ENCODE peak calls at places on chromosomes 2 and 18, in seven cellular contexts. K is prostate gland; D is CD8-positive, alpha-beta T cell; U is choroid plexus epithelial cell; P is ovary; C is pancreas; I is left ventricle myocardium inferior. R is an unnamed sample.

GRCh38 chr2:223884399-223884798 is 47.0 kb upstream of the AP1S3 start:
- DNase-seq in P (no peak), C (no peak), U (no peak), K (no peak), I (no peak), D (no peak), R (no peak)

GRCh38 chr18:5266721-5267120 is 28.8 kb downstream of the ZBTB14 start:
- DNase-seq in I (no peak), P (no peak), D (no peak), K (no peak), U (no peak), C (no peak), R (no peak)

GRCh38 chr2:217360781-217361485 is 501.1 kb upstream of the TNP1 start:
- DNase-seq in I (no peak), D (no peak), C (no peak), U (no peak), P (peak), K (peak), R (no peak)

GRCh38 chr2:199160677-199161465 is 296.9 kb downstream of the SATB2 start:
- DNase-seq in I (no peak), P (no peak), K (no peak), U (peak), D (no peak), C (no peak), R (no peak)

GRCh38 chr2:37156071-37156856 is 516 bp downstream of the EIF2AK2 start:
- DNase-seq in D (peak), U (peak), C (peak), K (peak), P (peak), I (peak), R (no peak)

GRCh38 chr2:241794250-241794823 is 14.7 kb upstream of the NEU4 start:
- DNase-seq in I (peak), D (no peak), U (no peak), P (no peak), C (no peak), K (no peak), R (no peak)

GRCh38 chr2:59449264-59449663 is 1104.2 kb downstream of the BCL11A start:
- DNase-seq in I (no peak), U (no peak), C (peak), P (no peak), D (no peak), K (peak), R (no peak)

GRCh38 chr2:76274154-76274553 is 563.4 kb upstream of the GCFC2 start:
- DNase-seq in C (no peak), U (no peak), D (no peak), P (no peak), K (no peak), I (no peak), R (no peak)

GRCh38 chr2:68365087-68365486 is at the start of gene PLEK:
- DNase-seq in P (peak), D (peak), C (no peak), K (no peak), U (peak), I (peak), R (no peak)

GRCh38 chr2:66236067-66236705 is 198.7 kb upstream of the MEIS1 start:
- DNase-seq in U (no peak), C (no peak), I (peak), D (no peak), K (no peak), P (no peak), R (no peak)

GRCh38 chr2:234623521-234623991 is 126.7 kb upstream of the ARL4C start:
- DNase-seq in K (no peak), P (no peak), C (no peak), D (no peak), I (no peak), U (no peak), R (no peak)

GRCh38 chr2:64780041-64780440 is 126.3 kb upstream of the SERTAD2 start:
- DNase-seq in U (peak), I (no peak), P (no peak), K (no peak), D (no peak), C (no peak), R (no peak)

GRCh38 chr2:73823916-73824523 is 4.7 kb upstream of the STAMBP start:
- DNase-seq in C (peak), K (peak), D (peak), U (peak), I (no peak), P (no peak), R (no peak)

GRCh38 chr2:207502799-207503198 is 27.0 kb upstream of the CREB1 start:
- DNase-seq in U (no peak), D (no peak), P (no peak), I (no peak), C (no peak), K (no peak), R (no peak)

GRCh38 chr2:38613126-38613848 is 10.6 kb upstream of the HNRNPLL start:
- DNase-seq in D (no peak), K (no peak), I (no peak), U (no peak), C (no peak), P (no peak), R (no peak)

GRCh38 chr2:99488587-99488998 is 1.2 kb downstream of the REV1 start:
- DNase-seq in C (no peak), U (peak), K (no peak), P (no peak), D (no peak), I (no peak), R (no peak)

GRCh38 chr2:96951125-96951654 is 35.2 kb downstream of the FAM178B start:
- DNase-seq in D (peak), I (peak), U (peak), K (peak), P (peak), C (peak), R (peak)

GRCh38 chr2:218431878-218432277 is 13.0 kb downstream of the VIL1 start:
- DNase-seq in C (no peak), P (no peak), U (no peak), D (no peak), K (no peak), I (no peak), R (no peak)

DNA sequence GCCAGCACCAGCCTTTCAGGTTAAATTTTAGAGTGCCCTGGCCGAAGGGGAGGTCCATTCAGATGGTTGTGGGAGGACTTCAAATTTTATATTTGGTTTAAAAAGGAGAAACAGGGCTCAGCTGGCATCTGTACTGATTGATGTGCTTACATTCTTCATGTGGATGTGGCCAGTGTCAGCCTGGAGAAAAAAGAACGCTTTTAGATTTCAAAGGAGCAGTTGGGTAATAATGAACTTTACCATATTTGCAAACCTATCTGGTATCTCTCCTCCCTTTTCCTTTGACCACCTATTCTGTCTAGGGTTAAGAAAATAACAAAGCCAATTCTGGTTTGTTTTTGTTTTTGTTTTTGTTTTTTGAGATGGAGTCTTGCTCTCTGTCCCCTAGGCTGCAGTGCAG is 21.3 kb downstream of the RAB12 start:
- DNase-seq in U (no peak), P (no peak), D (no peak), I (no peak), C (no peak), K (no peak), R (no peak)
- H3K4me3 ChIP-seq in U (no peak), P (no peak), D (no peak), I (no peak), C (no peak), K (no peak), R (no peak)

GRCh38 chr2:181683518-181684453 is 3.5 kb upstream of the NEUROD1 start:
- DNase-seq in I (no peak), K (no peak), D (no peak), U (no peak), P (no peak), C (no peak), R (no peak)
- H3K4me3 ChIP-seq in I (peak), K (no peak), D (no peak), U (no peak), P (no peak), C (no peak), R (no peak)

DNA sequence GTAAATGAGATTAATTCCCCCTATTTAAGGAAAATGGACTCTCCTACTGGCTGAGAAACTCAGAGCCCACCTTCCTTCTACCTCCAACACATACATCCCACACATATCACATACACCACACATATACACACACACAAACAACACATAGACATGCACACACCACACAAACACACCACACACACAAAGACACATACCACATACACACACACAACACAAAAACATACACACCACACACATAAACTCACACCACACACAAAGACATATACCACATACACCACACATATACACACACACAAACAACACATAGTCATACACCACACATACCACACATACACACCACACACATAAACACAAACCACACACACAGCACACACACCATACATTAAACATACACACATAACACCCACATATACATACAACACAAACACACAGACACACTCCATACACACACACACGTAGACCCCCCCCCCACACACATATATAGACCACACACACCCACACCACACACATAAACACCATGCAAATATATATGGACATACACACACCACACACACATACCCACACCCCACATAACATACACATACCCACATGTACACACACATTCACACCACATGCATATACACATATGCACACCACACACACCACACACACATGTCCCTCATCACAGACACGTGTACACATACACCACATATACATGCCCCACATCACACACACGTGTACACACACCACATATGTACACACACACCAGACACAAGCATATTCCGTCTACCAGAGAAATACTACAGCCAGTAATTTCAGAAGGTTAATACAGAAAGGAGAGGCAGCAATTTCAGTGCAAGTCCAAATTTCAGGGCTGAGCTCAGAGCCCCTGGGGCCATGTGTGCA is 204.3 kb downstream of the SNTG2 start:
- DNase-seq in P (no peak), I (no peak), K (no peak), D (no peak), C (no peak), U (no peak), R (no peak)
- H3K4me3 ChIP-seq in P (no peak), I (no peak), K (no peak), D (no peak), C (no peak), U (no peak), R (no peak)

DNA sequence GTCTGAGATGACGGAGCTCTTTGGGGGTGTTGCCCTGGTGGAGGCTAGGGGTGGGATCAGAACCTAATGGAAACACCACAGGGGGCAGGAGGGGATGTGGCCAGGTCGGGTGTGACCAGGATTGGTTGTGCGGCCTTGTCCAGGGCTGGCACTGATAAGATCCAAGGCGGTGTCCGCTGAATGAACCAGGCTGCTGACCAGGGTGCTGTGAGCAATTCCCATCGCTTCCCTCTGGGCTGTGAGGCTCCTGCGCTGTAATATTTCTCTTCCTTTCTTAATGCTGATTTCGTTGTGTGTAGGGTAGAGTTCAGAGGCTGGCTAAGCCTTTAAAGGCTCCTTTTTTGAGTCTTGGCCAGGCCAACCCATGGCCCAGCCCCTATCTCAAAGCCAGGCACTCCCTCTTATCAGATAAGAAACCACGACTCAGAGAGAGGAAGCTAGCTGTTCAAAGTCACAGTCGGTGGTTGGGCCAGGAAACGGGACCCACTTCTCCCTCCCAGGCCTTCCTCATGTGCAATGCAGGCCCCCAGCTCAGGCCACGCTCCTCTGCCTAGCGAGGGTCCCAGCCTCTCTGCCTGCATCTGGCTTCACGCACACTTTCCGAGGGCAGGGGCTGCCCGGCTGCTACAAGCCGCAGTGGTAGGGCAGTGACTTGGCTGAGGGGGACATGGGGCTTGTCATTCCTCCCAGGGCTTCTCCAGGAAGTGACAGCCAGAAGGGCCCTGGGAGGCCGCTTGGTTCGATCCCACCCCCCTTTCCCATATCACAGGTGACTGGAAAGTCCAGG is 26.0 kb upstream of the FOSL2 start:
- DNase-seq in C (no peak), U (peak), D (peak), P (no peak), I (no peak), K (no peak), R (peak)
- H3K4me3 ChIP-seq in C (no peak), U (no peak), D (peak), P (no peak), I (no peak), K (no peak), R (peak)

GRCh38 chr2:3126171-3126685 is 251.4 kb downstream of the EIPR1 start:
- DNase-seq in U (no peak), P (no peak), I (no peak), K (no peak), C (no peak), D (no peak), R (no peak)
- H3K4me3 ChIP-seq in U (no peak), P (no peak), I (no peak), K (no peak), C (no peak), D (no peak), R (no peak)

DNA sequence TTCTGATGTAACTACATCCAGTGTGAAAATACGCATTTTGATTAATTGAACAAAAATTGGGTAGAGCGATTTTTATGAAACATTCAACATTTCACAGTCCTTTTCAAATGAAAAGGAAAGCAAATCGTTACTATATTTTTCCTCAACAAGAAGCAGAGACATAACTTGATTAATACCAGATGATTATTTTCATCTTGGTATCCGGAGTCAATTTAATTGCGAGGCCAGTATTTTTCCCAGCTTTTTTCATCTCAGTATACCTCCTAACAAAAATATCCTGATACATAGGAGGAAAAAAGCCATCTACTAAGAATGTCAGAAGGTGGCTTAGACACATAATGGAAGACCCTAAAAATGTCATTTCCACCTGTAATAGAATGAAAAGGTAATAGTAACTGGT is 6.0 kb downstream of the PTGR3 start:
- DNase-seq in K (no peak), P (no peak), D (no peak), U (no peak), C (no peak), I (no peak), R (no peak)
- H3K4me3 ChIP-seq in K (no peak), P (no peak), D (no peak), U (no peak), C (no peak), I (no peak), R (no peak)

GRCh38 chr2:180017764-180018163 is 10.7 kb upstream of the CWC22 start:
- DNase-seq in U (peak), I (no peak), K (no peak), D (no peak), C (peak), P (no peak), R (no peak)

GRCh38 chr2:180016937-180017336 is 9.8 kb upstream of the CWC22 start:
- DNase-seq in I (no peak), K (no peak), D (no peak), U (no peak), P (no peak), C (no peak), R (no peak)

GRCh38 chr2:180015951-180016709 is 9.0 kb upstream of the CWC22 start:
- DNase-seq in D (no peak), C (no peak), U (peak), I (no peak), P (no peak), K (no peak), R (no peak)

GRCh38 chr2:180010701-180011100 is 3.6 kb upstream of the CWC22 start:
- DNase-seq in K (no peak), I (no peak), D (no peak), C (no peak), P (no peak), U (no peak), R (no peak)

DNA sequence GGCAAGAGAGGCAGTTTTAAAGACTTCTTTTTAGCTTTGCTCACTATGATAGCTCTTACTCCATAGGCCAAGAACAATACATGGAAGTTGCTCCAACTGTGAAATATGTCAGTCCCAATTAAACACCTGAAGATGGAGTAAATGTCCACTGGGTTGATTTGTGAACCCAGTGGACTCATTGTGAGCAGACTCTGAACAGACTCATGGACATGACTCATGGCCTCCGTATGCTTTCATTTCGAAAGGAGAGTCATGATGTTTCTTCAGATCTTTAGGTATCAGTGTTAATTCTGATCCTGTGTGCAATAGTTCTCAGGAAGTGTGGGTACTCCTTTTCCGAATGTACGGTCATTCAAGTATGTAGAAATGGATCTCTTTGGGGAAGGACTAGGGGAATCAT is 5.4 kb upstream of the CWC22 start:
- DNase-seq in D (no peak), C (no peak), K (no peak), U (peak), P (no peak), I (no peak), R (no peak)
- H3K4me3 ChIP-seq in D (no peak), C (no peak), K (no peak), U (no peak), P (no peak), I (no peak), R (no peak)

DNA sequence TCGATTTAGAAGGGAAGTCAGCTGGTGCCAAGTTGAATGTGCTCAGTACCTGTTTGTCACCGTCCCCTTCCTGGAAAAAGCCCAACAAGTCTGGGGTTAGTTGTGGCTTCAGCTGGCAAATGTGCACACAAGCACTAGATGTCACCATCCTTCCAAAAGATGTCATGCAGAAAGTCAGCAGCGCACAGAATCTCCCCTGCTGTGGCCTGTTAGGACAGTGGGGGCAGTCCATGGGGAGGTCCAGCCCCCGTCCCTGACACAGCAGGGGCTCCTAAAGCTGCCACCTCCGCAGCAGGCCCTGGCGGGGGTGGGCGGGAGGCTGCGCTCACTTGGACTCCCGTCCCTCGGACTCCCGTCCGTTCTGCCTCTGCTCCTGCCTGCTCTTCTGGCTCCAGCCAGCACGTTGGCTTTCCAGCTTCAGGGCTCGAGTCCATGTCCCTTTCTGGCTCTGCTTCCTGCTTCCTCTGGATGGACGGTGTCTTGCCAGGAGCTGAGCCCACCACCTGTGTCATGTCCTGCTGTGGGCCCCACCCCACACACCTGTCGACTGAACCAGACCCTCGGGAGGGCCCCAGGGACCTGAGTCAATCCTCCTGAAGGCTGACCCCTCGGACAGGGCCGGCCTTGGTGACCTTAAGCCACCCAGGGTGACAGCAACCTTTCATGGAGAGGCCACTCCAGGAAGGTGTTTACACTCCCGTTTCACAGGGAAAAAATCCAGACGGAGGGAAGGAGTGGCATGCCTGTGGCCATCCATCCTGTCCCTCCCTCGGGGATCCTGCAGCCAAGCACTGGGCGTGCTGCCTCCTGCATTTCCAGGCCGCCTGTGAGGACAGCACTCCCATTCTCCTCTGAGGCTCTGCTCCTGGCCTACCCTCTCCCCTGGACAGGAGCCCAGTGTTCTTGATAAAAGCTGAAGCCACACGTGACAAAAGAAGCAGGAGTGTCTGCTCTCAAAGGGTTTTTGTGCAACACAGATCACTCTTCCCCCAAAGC is 8.5 kb downstream of the RAB17 start:
- DNase-seq in U (peak), D (peak), I (peak), P (peak), K (peak), C (peak), R (peak)
- H3K4me3 ChIP-seq in U (peak), D (no peak), I (peak), P (no peak), K (no peak), C (no peak), R (no peak)

R was measured in naive thymus-derived CD4-positive, alpha-beta T cell.